ENCODE peak calls at places on chromosome 9, in four cellular contexts. Q is activated CD8-positive, alpha-beta memory T cell treated with anti-CD3 and anti-CD28 coated beads for 24 hours; O is hepatocyte; H is breast epithelium. N is an unnamed sample.

GRCh38 chr9:92158097-92158601 is 42.9 kb upstream of the SPTLC1 start:
- DNase-seq in Q (no peak), H (no peak), O (no peak), N (no peak)

GRCh38 chr9:69195681-69196080 is 21.6 kb downstream of the TJP2 start:
- DNase-seq in Q (no peak), O (no peak), H (no peak), N (no peak)

GRCh38 chr9:130320697-130321080 is 55.1 kb downstream of the HMCN2 start:
- DNase-seq in Q (no peak), H (no peak), O (no peak), N (peak)

GRCh38 chr9:124441291-124441690 is 9.0 kb upstream of the ADGRD2 start:
- DNase-seq in Q (no peak), O (no peak), H (no peak), N (peak)

GRCh38 chr9:137023157-137023556 is 4.9 kb downstream of the ABCA2 start:
- DNase-seq in O (no peak), H (no peak), Q (no peak), N (no peak)

GRCh38 chr9:114098660-114099522 is at the start of gene KIF12:
- DNase-seq in Q (no peak), H (no peak), O (peak), N (peak)

GRCh38 chr9:105625088-105625487 is 37.2 kb upstream of the TAL2 start:
- DNase-seq in O (no peak), Q (no peak), H (no peak), N (no peak)

GRCh38 chr9:105281926-105282325 is 37.5 kb downstream of the SLC44A1 start:
- DNase-seq in H (no peak), O (no peak), Q (no peak), N (no peak)

GRCh38 chr9:126693428-126693931 is 79.8 kb downstream of the LMX1B start:
- DNase-seq in O (no peak), Q (no peak), H (no peak), N (no peak)

GRCh38 chr9:131521822-131522221 is 9.2 kb downstream of the UCK1 start:
- DNase-seq in H (no peak), Q (no peak), O (no peak), N (no peak)

GRCh38 chr9:133433351-133433843 is 11.2 kb downstream of the ADAMTS13 start:
- DNase-seq in H (no peak), Q (no peak), O (no peak), N (no peak)

GRCh38 chr9:117088140-117088539 is 326.7 kb downstream of the ASTN2 start:
- DNase-seq in O (no peak), Q (no peak), H (no peak), N (no peak)

GRCh38 chr9:72351538-72352453 is 13.2 kb downstream of the ZFAND5 start:
- DNase-seq in O (no peak), H (no peak), Q (no peak), N (no peak)

GRCh38 chr9:120151806-120152205 is 428.2 kb downstream of the CDK5RAP2 start:
- DNase-seq in Q (no peak), O (no peak), H (no peak), N (no peak)

GRCh38 chr9:23941051-23941450 is 115.0 kb upstream of the ELAVL2 start:
- DNase-seq in O (no peak), Q (no peak), H (no peak), N (no peak)

GRCh38 chr9:128470560-128470959 is 14.8 kb downstream of the ODF2 start:
- DNase-seq in Q (no peak), H (no peak), O (no peak), N (no peak)

GRCh38 chr9:95009459-95009858 is 283.0 kb downstream of the AOPEP start:
- DNase-seq in H (no peak), O (no peak), Q (no peak), N (no peak)

N was measured in upper lobe of left lung.